ENCODE peak calls at places on chromosome 12, in eight cellular contexts. G is K562, D is HepG2, W is GM12878, S is HCT116, E is A549, A is GM23338, O is HL-60. X is an unnamed sample.

GRCh38 chr12:92543359-92543758 is 159.4 kb upstream of the PLEKHG7 start:
- DNase-seq in G (no peak), D (peak; percentile 8), W (no peak), S (no peak), E (no peak), A (no peak), O (no peak), X (no peak)

GRCh38 chr12:53205747-53206146 is 1.3 kb downstream of the ITGB7 start:
- DNase-seq in G (peak; percentile 44), D (no peak), W (peak; percentile 87), S (no peak), E (no peak), A (no peak), O (peak; percentile 87), X (no peak)

GRCh38 chr12:112716099-112717093 is 75.2 kb upstream of the RPH3A start:
- DNase-seq in G (peak; percentile 50), D (no peak), W (no peak), S (peak; percentile 21), E (peak; percentile 25), A (peak; percentile 78), O (no peak), X (no peak)

GRCh38 chr12:64010069-64010686 is 165.7 kb downstream of the SRGAP1 start:
- DNase-seq in G (no peak), D (peak; percentile 74), W (no peak), S (no peak), E (no peak), A (no peak), O (no peak), X (peak; percentile 30)

GRCh38 chr12:62632521-62632920 is 165.9 kb downstream of the MON2 start:
- DNase-seq in G (no peak), D (peak; percentile 5), W (no peak), S (no peak), E (no peak), A (peak; percentile 72), O (no peak), X (no peak)

GRCh38 chr12:42336286-42336685 is 10.3 kb downstream of the PPHLN1 start:
- DNase-seq in G (no peak), D (no peak), W (no peak), S (no peak), E (no peak), A (no peak), O (no peak), X (no peak)

GRCh38 chr12:109462868-109463692 is 14.0 kb downstream of the KCTD10 start:
- DNase-seq in G (no peak), D (peak; percentile 63), W (no peak), S (peak; percentile 62), E (no peak), A (peak; percentile 66), O (no peak), X (peak; percentile 50)

GRCh38 chr12:15984097-15984800 is 73.1 kb downstream of the DERA start:
- DNase-seq in G (no peak), D (no peak), W (no peak), S (no peak), E (no peak), A (no peak), O (no peak), X (no peak)

GRCh38 chr12:46179693-46180452 is 89.0 kb downstream of the SLC38A1 start:
- DNase-seq in G (no peak), D (peak; percentile 2), W (peak; percentile 76), S (no peak), E (no peak), A (no peak), O (no peak), X (no peak)

GRCh38 chr12:108689314-108690190 is 41.8 kb downstream of the CORO1C start:
- DNase-seq in G (peak; percentile 64), D (peak; percentile 89), W (no peak), S (peak; percentile 27), E (no peak), A (no peak), O (peak; percentile 60), X (no peak)

GRCh38 chr12:45299132-45299692 is 83.3 kb downstream of the ANO6 start:
- DNase-seq in G (peak; percentile 17), D (no peak), W (no peak), S (peak; percentile 23), E (no peak), A (no peak), O (no peak), X (no peak)

GRCh38 chr12:3872800-3873636 is at the start of gene PARP11:
- DNase-seq in G (peak; percentile 80), D (peak; percentile 91), W (peak; percentile 87), S (peak; percentile 70), E (peak; percentile 75), A (peak; percentile 99), O (peak; percentile 96), X (no peak)

GRCh38 chr12:28998662-28999120 is 150.4 kb upstream of the FAR2 start:
- DNase-seq in G (no peak), D (peak; percentile 3), W (no peak), S (no peak), E (peak; percentile 10), A (peak; percentile 57), O (no peak), X (peak; percentile 4)

GRCh38 chr12:53695148-53696138 is 19.6 kb upstream of the ATP5MC2 start:
- DNase-seq in G (peak; percentile 67), D (no peak), W (no peak), S (peak; percentile 36), E (peak; percentile 55), A (peak; percentile 70), O (no peak), X (no peak)

GRCh38 chr12:23561536-23561935 is 387.9 kb downstream of the SOX5 start:
- DNase-seq in G (no peak), D (no peak), W (no peak), S (no peak), E (no peak), A (peak; percentile 49), O (no peak), X (no peak)

GRCh38 chr12:89506050-89506449 is 18.5 kb downstream of the GALNT4 start:
- DNase-seq in G (no peak), D (no peak), W (no peak), S (no peak), E (no peak), A (no peak), O (no peak), X (no peak)

GRCh38 chr12:14214495-14214894 is 151.0 kb upstream of the ATF7IP start:
- DNase-seq in G (no peak), D (no peak), W (no peak), S (no peak), E (no peak), A (no peak), O (no peak), X (no peak)

GRCh38 chr12:130835436-130835835 is 3.6 kb downstream of the STX2 start:
- DNase-seq in G (no peak), D (no peak), W (no peak), S (no peak), E (no peak), A (no peak), O (no peak), X (no peak)
- TF ChIP-seq REST in G (no peak), D (no peak), W (no peak), S (no peak), E (no peak), A (no peak), O (no peak), X (no peak)

GRCh38 chr12:105279460-105280056 is 43.6 kb upstream of the APPL2 start:
- DNase-seq in G (peak; percentile 25), D (peak; percentile 22), W (no peak), S (peak; percentile 26), E (no peak), A (peak; percentile 76), O (peak; percentile 20), X (no peak)

GRCh38 chr12:105281694-105282049 is 45.7 kb upstream of the APPL2 start:
- DNase-seq in G (no peak), D (peak; percentile 40), W (no peak), S (no peak), E (peak; percentile 38), A (peak; percentile 35), O (no peak), X (no peak)

GRCh38 chr12:105280966-105281693 is 45.2 kb upstream of the APPL2 start:
- DNase-seq in G (no peak), D (peak; percentile 14), W (no peak), S (no peak), E (no peak), A (no peak), O (no peak), X (no peak)

GRCh38 chr12:105275997-105276760 is 40.2 kb upstream of the APPL2 start:
- DNase-seq in G (no peak), D (no peak), W (no peak), S (no peak), E (no peak), A (peak; percentile 23), O (peak; percentile 29), X (no peak)

GRCh38 chr12:105278043-105278697 is 42.2 kb upstream of the APPL2 start:
- DNase-seq in G (no peak), D (peak; percentile 50), W (no peak), S (no peak), E (peak; percentile 30), A (peak; percentile 36), O (no peak), X (no peak)
- TF ChIP-seq CTCF in G (peak; percentile 9), D (no peak), W (peak; percentile 1), S (no peak), E (peak; percentile 13), A (no peak), O (no peak), X (peak; percentile 32)

GRCh38 chr12:6265038-6265405 is 45.5 kb upstream of the PLEKHG6 start:
- DNase-seq in G (no peak), D (no peak), W (no peak), S (no peak), E (no peak), A (no peak), O (no peak), X (no peak)

GRCh38 chr12:6262211-6262610 is 48.3 kb upstream of the PLEKHG6 start:
- DNase-seq in G (no peak), D (no peak), W (no peak), S (no peak), E (no peak), A (no peak), O (no peak), X (no peak)

GRCh38 chr12:6263931-6264330 is 46.6 kb upstream of the PLEKHG6 start:
- DNase-seq in G (peak; percentile 73), D (peak; percentile 79), W (no peak), S (no peak), E (no peak), A (no peak), O (no peak), X (no peak)

GRCh38 chr12:6264402-6265037 is 46.0 kb upstream of the PLEKHG6 start:
- DNase-seq in G (no peak), D (no peak), W (no peak), S (no peak), E (no peak), A (no peak), O (no peak), X (no peak)

GRCh38 chr12:6262635-6263034 is 47.8 kb upstream of the PLEKHG6 start:
- DNase-seq in G (peak; percentile 27), D (no peak), W (no peak), S (no peak), E (no peak), A (no peak), O (peak; percentile 57), X (no peak)
- TF ChIP-seq REST in G (no peak), D (no peak), W (no peak), S (no peak), E (no peak), A (no peak), O (no peak), X (no peak)

GRCh38 chr12:70314145-70314544 is 51.9 kb upstream of the KCNMB4 start:
- DNase-seq in G (no peak), D (no peak), W (no peak), S (no peak), E (no peak), A (no peak), O (no peak), X (no peak)
- TF ChIP-seq CTCF in G (no peak), D (no peak), W (no peak), S (no peak), E (no peak), A (no peak), O (no peak), X (no peak)